ENCODE peak calls at places on chromosomes 6 and 20, in nine cellular contexts. V, D, E, U, B, X, J, Z and T are unnamed samples.

GRCh38 chr6:33297406-33297955 is 1.3 kb downstream of the RGL2 start:
- DNase-seq in X (no peak), Z (no peak), B (no peak), V (no peak), D (no peak), J (no peak), U (no peak), E (no peak), T (peak)

GRCh38 chr20:3239867-3240775 is 1.1 kb upstream of the SLC4A11 start:
- DNase-seq in Z (no peak), X (no peak), E (no peak), J (no peak), D (no peak), U (no peak), V (no peak), B (no peak), T (no peak)

GRCh38 chr20:32997431-32997830 is 6.8 kb downstream of the SUN5 start:
- DNase-seq in J (no peak), U (no peak), Z (no peak), B (no peak), X (no peak), V (no peak), E (no peak), D (no peak), T (no peak)

GRCh38 chr6:168216741-168217140 is 102.8 kb downstream of the DACT2 start:
- DNase-seq in U (peak), E (no peak), V (no peak), X (no peak), B (no peak), J (no peak), Z (no peak), D (peak), T (no peak)

GRCh38 chr6:10369896-10370295 is 45.0 kb downstream of the TFAP2A start:
- DNase-seq in J (no peak), X (no peak), B (no peak), V (no peak), D (no peak), E (no peak), U (no peak), Z (no peak), T (no peak)

GRCh38 chr6:18412073-18412472 is 24.9 kb downstream of the RNF144B start:
- DNase-seq in V (no peak), X (no peak), E (no peak), J (no peak), Z (no peak), B (no peak), D (no peak), U (no peak), T (peak)

GRCh38 chr6:71602385-71602949 is 283.9 kb upstream of the RIMS1 start:
- DNase-seq in X (no peak), D (no peak), Z (peak), V (no peak), E (no peak), B (no peak), U (no peak), J (no peak), T (no peak)

GRCh38 chr6:4797590-4797989 is 21.4 kb downstream of the CDYL start:
- DNase-seq in U (no peak), V (no peak), D (no peak), J (no peak), E (no peak), Z (no peak), X (no peak), B (no peak), T (no peak)

GRCh38 chr20:36466089-36466488 is 75.2 kb upstream of the MYL9 start:
- DNase-seq in E (no peak), V (no peak), Z (no peak), U (no peak), X (no peak), B (no peak), J (no peak), D (no peak), T (no peak)

GRCh38 chr6:168111911-168112310 is 32.9 kb upstream of the FRMD1 start:
- DNase-seq in Z (no peak), J (no peak), B (no peak), E (no peak), X (no peak), D (no peak), V (peak), U (no peak), T (no peak)

GRCh38 chr6:16163535-16164300 is 34.8 kb downstream of the MYLIP start:
- DNase-seq in B (no peak), Z (no peak), E (no peak), U (no peak), V (no peak), J (no peak), D (no peak), X (peak), T (no peak)

GRCh38 chr20:57062241-57062640 is 204.2 kb downstream of the BMP7 start:
- DNase-seq in Z (no peak), J (no peak), B (no peak), E (no peak), X (no peak), D (no peak), U (no peak), V (no peak), T (no peak)

GRCh38 chr6:5517781-5518180 is 256.5 kb downstream of the FARS2 start:
- DNase-seq in U (no peak), V (no peak), D (no peak), E (peak), B (no peak), Z (no peak), J (no peak), X (no peak), T (no peak)

GRCh38 chr20:37727247-37727956 is 33.6 kb downstream of the CTNNBL1 start:
- DNase-seq in B (no peak), Z (no peak), U (no peak), V (no peak), J (no peak), E (no peak), D (no peak), X (no peak), T (no peak)

GRCh38 chr20:20037960-20038359 is 14.3 kb downstream of the CRNKL1 start:
- DNase-seq in E (no peak), B (no peak), Z (no peak), D (no peak), V (no peak), U (no peak), X (no peak), J (no peak), T (no peak)

GRCh38 chr20:4151991-4152695 is 136.8 kb upstream of the RNF24 start:
- DNase-seq in X (peak), D (no peak), B (no peak), J (no peak), V (no peak), U (no peak), Z (peak), E (no peak), T (peak)

GRCh38 chr6:160667854-160668481 is 3.9 kb upstream of the LPA start:
- DNase-seq in B (no peak), E (peak), J (peak), X (no peak), V (no peak), Z (peak), D (no peak), U (peak), T (peak)

GRCh38 chr6:105199711-105200110 is 19.9 kb upstream of the POPDC3 start:
- DNase-seq in B (no peak), X (no peak), V (no peak), D (no peak), U (no peak), J (no peak), E (no peak), Z (no peak), T (no peak)

GRCh38 chr20:61185841-61186601 is 66.0 kb upstream of the CDH4 start:
- DNase-seq in B (no peak), E (no peak), D (no peak), J (no peak), V (no peak), Z (peak), U (no peak), X (peak), T (no peak)

GRCh38 chr6:127971945-127972391 is 71.1 kb upstream of the THEMIS start:
- DNase-seq in U (no peak), J (no peak), Z (peak), E (peak), X (peak), B (no peak), D (no peak), V (peak), T (peak)

GRCh38 chr6:36015666-36016065 is 8.8 kb downstream of the SLC26A8 start:
- DNase-seq in D (no peak), U (no peak), Z (no peak), B (no peak), X (no peak), E (no peak), J (no peak), V (no peak), T (no peak)

GRCh38 chr6:21965953-21966539 is 330.8 kb downstream of the PRL start:
- DNase-seq in B (no peak), X (no peak), E (no peak), Z (no peak), D (no peak), V (no peak), J (no peak), U (no peak), T (no peak)

GRCh38 chr6:110544472-110544871 is 68.1 kb upstream of the SLC22A16 start:
- DNase-seq in D (no peak), E (no peak), V (no peak), Z (no peak), J (no peak), B (no peak), X (no peak), U (no peak), T (no peak)

GRCh38 chr20:3068986-3069900 is 2.2 kb upstream of the OXT start:
- DNase-seq in E (peak), B (peak), J (peak), X (peak), U (no peak), Z (peak), D (no peak), V (no peak), T (no peak)

GRCh38 chr6:38378801-38379200 is 260.9 kb downstream of the BTBD9 start:
- DNase-seq in V (no peak), D (no peak), B (no peak), Z (peak), X (no peak), U (no peak), J (no peak), E (no peak), T (no peak)

GRCh38 chr20:277496-277781 is 13.1 kb downstream of the C20orf96 start:
- DNase-seq in X (no peak), E (no peak), Z (no peak), D (no peak), V (no peak), U (no peak), J (no peak), B (no peak), T (no peak)

GRCh38 chr6:69883551-69883950 is 17.2 kb downstream of the COL19A1 start:
- DNase-seq in X (no peak), B (no peak), J (no peak), D (no peak), V (no peak), U (no peak), Z (no peak), E (no peak), T (no peak)

GRCh38 chr6:28090902-28091586 is 10.7 kb downstream of the ZNF165 start:
- DNase-seq in U (no peak), Z (no peak), J (no peak), E (no peak), D (no peak), B (no peak), X (no peak), V (no peak), T (no peak)

GRCh38 chr20:47036091-47036880 is 141.6 kb downstream of the EYA2 start:
- DNase-seq in J (no peak), X (no peak), Z (no peak), V (no peak), U (no peak), E (no peak), D (no peak), B (no peak), T (no peak)

GRCh38 chr6:44493132-44493531 is 105.6 kb downstream of the CDC5L start:
- DNase-seq in B (no peak), D (no peak), Z (no peak), J (no peak), U (no peak), V (no peak), E (no peak), X (no peak), T (no peak)

GRCh38 chr20:45470262-45470931 is 844 bp downstream of the WFDC2 start:
- DNase-seq in X (no peak), V (no peak), D (peak), Z (no peak), E (no peak), J (peak), B (peak), U (peak), T (peak)